ENCODE peak calls at places on chromosomes 12 and 14, in six cellular contexts. U is left cardiac atrium; N is fibroblast of lung; B is NCI-H524; Q is CD4-positive, CD25-positive, alpha-beta regulatory T cell; T is HCEC 1CT. G is an unnamed sample.

GRCh38 chr14:77053046-77053841 is 24.7 kb upstream of the IRF2BPL start:
- DNase-seq in U (peak; percentile 87), B (peak; percentile 94), Q (peak; percentile 68), T (peak; percentile 46), N (peak; percentile 79), G (no peak)

GRCh38 chr12:49462103-49462739 is 76.6 kb upstream of the KCNH3 start:
- DNase-seq in T (no peak), N (no peak), U (peak; percentile 28), B (no peak), Q (no peak), G (no peak)

GRCh38 chr12:54385251-54385914 is 850 bp upstream of the ZNF385A start:
- DNase-seq in B (peak; percentile 68), U (peak; percentile 34), Q (no peak), N (no peak), T (no peak), G (no peak)

GRCh38 chr14:97644365-97644764 is 847.2 kb downstream of the VRK1 start:
- DNase-seq in U (no peak), T (no peak), B (no peak), N (no peak), Q (no peak), G (no peak)

GRCh38 chr14:63956326-63956725 is 103.5 kb downstream of the SYNE2 start:
- DNase-seq in B (peak; percentile 17), U (no peak), T (peak; percentile 39), N (no peak), Q (no peak), G (no peak)

GRCh38 chr12:34396006-34396860 is 373.9 kb downstream of the ALG10 start:
- DNase-seq in N (no peak), B (no peak), U (peak; percentile 4), Q (no peak), T (no peak), G (no peak)

GRCh38 chr14:76985021-76985420 is 43.5 kb downstream of the IRF2BPL start:
- DNase-seq in U (no peak), N (peak; percentile 77), T (no peak), B (no peak), Q (no peak), G (no peak)

GRCh38 chr12:25328082-25328712 is 77.5 kb upstream of the KRAS start:
- DNase-seq in Q (no peak), B (no peak), N (peak; percentile 65), T (no peak), U (no peak), G (no peak)

GRCh38 chr14:60196291-60196690 is 31.1 kb upstream of the DHRS7 start:
- DNase-seq in Q (no peak), B (no peak), N (no peak), T (no peak), U (no peak), G (no peak)

GRCh38 chr14:69268223-69268622 is 8.3 kb downstream of the GALNT16 start:
- DNase-seq in Q (no peak), B (no peak), U (no peak), N (peak; percentile 69), T (peak; percentile 61), G (no peak)

GRCh38 chr12:33605776-33606175 is 166.2 kb upstream of the SYT10 start:
- DNase-seq in Q (no peak), B (peak; percentile 69), N (no peak), T (no peak), U (no peak), G (peak; percentile 9)

GRCh38 chr12:11709513-11709912 is 60.0 kb downstream of the ETV6 start:
- DNase-seq in U (no peak), T (no peak), B (no peak), Q (no peak), N (no peak), G (no peak)

GRCh38 chr14:84825481-84825880 is 704.5 kb upstream of the FLRT2 start:
- DNase-seq in N (peak; percentile 11), U (no peak), Q (no peak), T (peak; percentile 74), B (no peak), G (no peak)

GRCh38 chr12:42570076-42570475 is 19.5 kb downstream of the PRICKLE1 start:
- DNase-seq in U (no peak), T (no peak), B (no peak), N (no peak), Q (no peak), G (no peak)

GRCh38 chr14:40436551-40436950 is 1004.3 kb upstream of the FBXO33 start:
- DNase-seq in Q (no peak), N (no peak), U (no peak), T (no peak), B (no peak), G (no peak)

GRCh38 chr14:53564870-53565269 is 391.8 kb downstream of the BMP4 start:
- DNase-seq in B (no peak), N (no peak), T (no peak), U (no peak), Q (no peak), G (no peak)

GRCh38 chr14:80587096-80587724 is 354.3 kb downstream of the CEP128 start:
- DNase-seq in B (peak; percentile 38), N (peak; percentile 69), T (peak; percentile 55), Q (no peak), U (no peak), G (no peak)

GRCh38 chr14:21205678-21206581 is 50.1 kb upstream of the OR5AU1 start:
- DNase-seq in N (no peak), U (no peak), B (no peak), T (no peak), Q (no peak), G (no peak)

GRCh38 chr14:85531141-85531593 is 1.2 kb downstream of the FLRT2 start:
- DNase-seq in U (peak; percentile 69), N (peak; percentile 80), B (peak; percentile 89), T (peak; percentile 78), Q (no peak), G (no peak)